ENCODE peak calls at places on chromosomes 3 and 15, in five cellular contexts. L, W, R, D and I are unnamed samples.

GRCh38 chr3:19711160-19711782 is 222.7 kb downstream of the EFHB start:
- DNase-seq in L (no peak), W (no peak), R (no peak), D (no peak), I (no peak)

GRCh38 chr15:72231847-72232461 is 964 bp upstream of the PKM start:
- DNase-seq in L (peak; percentile 83), W (no peak), R (peak; percentile 28), D (peak; percentile 5), I (peak; percentile 51)

GRCh38 chr3:104367000-104367399 is 999.7 kb upstream of the ALCAM start:
- DNase-seq in L (no peak), W (no peak), R (no peak), D (no peak), I (no peak)

GRCh38 chr15:57747206-57747605 is 40.7 kb downstream of the POLR2M start:
- DNase-seq in L (peak; percentile 27), W (peak; percentile 12), R (no peak), D (no peak), I (peak; percentile 53)

GRCh38 chr15:41934843-41935242 is 37.5 kb downstream of the EHD4 start:
- DNase-seq in L (no peak), W (no peak), R (peak; percentile 55), D (no peak), I (no peak)

GRCh38 chr3:14857506-14857905 is 38.7 kb downstream of the FGD5 start:
- DNase-seq in L (no peak), W (no peak), R (no peak), D (no peak), I (no peak)

GRCh38 chr15:39110746-39111145 is 470.1 kb upstream of the THBS1 start:
- DNase-seq in L (peak; percentile 17), W (no peak), R (no peak), D (no peak), I (no peak)

GRCh38 chr15:51076898-51077564 is 17.7 kb downstream of the TNFAIP8L3 start:
- DNase-seq in L (peak; percentile 78), W (no peak), R (no peak), D (no peak), I (peak; percentile 78)

GRCh38 chr15:100116416-100117190 is 225.2 kb downstream of the ADAMTS17 start:
- DNase-seq in L (peak; percentile 23), W (no peak), R (no peak), D (no peak), I (peak; percentile 87)

GRCh38 chr3:89098964-89099585 is 8.3 kb upstream of the EPHA3 start:
- DNase-seq in L (peak; percentile 54), W (no peak), R (no peak), D (peak; percentile 24), I (no peak)

GRCh38 chr15:41935566-41936020 is 36.8 kb downstream of the EHD4 start:
- DNase-seq in L (no peak), W (no peak), R (no peak), D (no peak), I (no peak)

GRCh38 chr3:34568766-34569165 is 770.3 kb downstream of the PDCD6IP start:
- DNase-seq in L (no peak), W (no peak), R (no peak), D (no peak), I (no peak)

GRCh38 chr15:63194291-63194681 is 4.9 kb downstream of the RAB8B start:
- DNase-seq in L (no peak), W (no peak), R (no peak), D (no peak), I (no peak)

GRCh38 chr15:72859023-72859756 is 75.6 kb upstream of the ADPGK start:
- DNase-seq in L (no peak), W (no peak), R (no peak), D (no peak), I (no peak)

GRCh38 chr3:60707452-60708020 is 543.7 kb downstream of the FHIT start:
- DNase-seq in L (peak; percentile 28), W (no peak), R (no peak), D (no peak), I (no peak)

GRCh38 chr3:46519952-46520351 is 22.2 kb downstream of the RTP3 start:
- DNase-seq in L (no peak), W (no peak), R (no peak), D (no peak), I (no peak)

GRCh38 chr3:194336601-194337355 is 14.3 kb downstream of the CPN2 start:
- DNase-seq in L (no peak), W (no peak), R (no peak), D (no peak), I (no peak)

GRCh38 chr3:9435320-9435719 is 37.9 kb downstream of the SETD5 start:
- DNase-seq in L (no peak), W (no peak), R (no peak), D (no peak), I (no peak)

GRCh38 chr3:132283440-132283839 is 33.8 kb upstream of the ACP3 start:
- DNase-seq in L (peak; percentile 69), W (peak; percentile 9), R (no peak), D (no peak), I (no peak)

GRCh38 chr15:90839187-90840071 is 29.0 kb upstream of the FURIN start:
- DNase-seq in L (no peak), W (peak; percentile 75), R (no peak), D (peak; percentile 6), I (no peak)

GRCh38 chr15:100284701-100285100 is 57.1 kb downstream of the ADAMTS17 start:
- DNase-seq in L (no peak), W (no peak), R (no peak), D (no peak), I (peak; percentile 82)

GRCh38 chr15:70762469-70763119 is 764 bp downstream of the UACA start:
- DNase-seq in L (peak; percentile 80), W (no peak), R (no peak), D (no peak), I (peak; percentile 55)

GRCh38 chr3:157125101-157125500 is 34.8 kb downstream of the CCNL1 start:
- DNase-seq in L (no peak), W (no peak), R (no peak), D (peak; percentile 16), I (no peak)

GRCh38 chr3:9222956-9223639 is 26.3 kb downstream of the SRGAP3 start:
- DNase-seq in L (peak; percentile 60), W (no peak), R (no peak), D (no peak), I (no peak)